ENCODE peak calls at places on chromosomes 4 and X, in four cellular contexts. H, K, G and T are unnamed samples.

GRCh38 chrX:850471-850916 is 219.9 kb downstream of the SHOX start:
- DNase-seq in G (no peak), K (no peak), H (peak), T (no peak)

GRCh38 chr4:92235741-92236140 is 68.0 kb upstream of the GRID2 start:
- DNase-seq in G (no peak), H (no peak), K (peak), T (no peak)

GRCh38 chr4:5045099-5045498 is 6.2 kb upstream of the STK32B start:
- DNase-seq in G (no peak), H (peak), K (no peak), T (no peak)

GRCh38 chr4:147017081-147017480 is 71.4 kb upstream of the TTC29 start:
- DNase-seq in K (no peak), H (peak), G (no peak), T (no peak)

GRCh38 chr4:9703391-9703790 is 78.0 kb upstream of the DRD5 start:
- DNase-seq in H (peak), G (no peak), K (no peak), T (peak)

GRCh38 chrX:150547511-150548115 is 20.8 kb upstream of the MTM1 start:
- DNase-seq in K (peak), H (peak), G (peak), T (no peak)

GRCh38 chr4:2712261-2712842 is 43.8 kb downstream of the TNIP2 start:
- DNase-seq in H (no peak), K (no peak), G (no peak), T (no peak)

GRCh38 chrX:75673468-75673867 is 111.6 kb downstream of the MAGEE2 start:
- DNase-seq in K (no peak), G (no peak), H (no peak), T (no peak)

GRCh38 chr4:76634239-76634638 is 199.2 kb downstream of the SHROOM3 start:
- DNase-seq in H (peak), K (peak), G (no peak), T (peak)

GRCh38 chr4:152780267-152780811 is 585 bp downstream of the ARFIP1 start:
- DNase-seq in G (no peak), H (peak), K (peak), T (peak)

GRCh38 chr4:152785639-152786517 is 6.1 kb downstream of the ARFIP1 start:
- DNase-seq in G (no peak), H (no peak), K (no peak), T (no peak)

GRCh38 chr4:152779513-152780266 is at the start of the genes ARFIP1 and TIGD4:
- DNase-seq in K (peak), H (peak), G (peak), T (peak)

GRCh38 chr4:152778656-152779512 is 646 bp downstream of the TIGD4 start:
- DNase-seq in H (peak), G (no peak), K (peak), T (peak)

DNA sequence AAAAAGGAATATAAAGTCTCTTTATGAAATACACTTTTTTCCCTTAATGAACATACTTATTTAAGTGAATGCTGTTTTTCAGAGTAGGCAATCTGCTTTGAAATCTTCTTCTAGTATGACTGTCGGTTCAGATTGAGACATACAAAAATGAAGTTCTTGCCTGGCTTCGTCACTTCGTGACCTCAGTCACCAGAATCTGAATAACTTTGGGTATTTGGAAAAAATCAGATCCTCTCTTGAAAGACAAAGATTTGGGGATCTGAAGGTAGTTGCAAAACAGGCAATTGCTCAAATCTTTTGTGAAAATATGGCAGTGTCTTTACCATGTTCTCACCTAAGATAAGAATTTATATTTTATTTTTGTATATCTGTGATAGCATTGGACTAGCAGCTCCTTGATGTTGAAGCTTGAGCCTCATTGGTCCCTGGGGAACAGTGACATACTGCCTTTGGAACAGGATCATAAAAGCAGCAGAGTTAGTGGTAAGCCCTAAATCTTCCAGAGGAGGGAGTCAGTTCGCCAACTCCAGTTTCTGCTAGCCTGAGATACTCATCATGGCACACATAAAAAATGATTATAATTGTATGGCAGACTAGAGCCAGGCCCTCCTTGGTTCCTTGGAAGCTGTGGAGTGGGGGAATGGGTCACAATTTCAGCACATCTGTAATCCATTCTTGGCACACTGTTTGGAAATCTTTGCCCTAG is 4.9 kb downstream of the ARFIP1 start:
- DNase-seq in H (peak), K (no peak), G (no peak), T (no peak)
- TF ChIP-seq CTCF in H (peak), K (no peak), G (peak), T (no peak)

GRCh38 chr4:6549445-6549844 is 25.5 kb upstream of the MAN2B2 start:
- DNase-seq in K (no peak), H (no peak), G (no peak), T (no peak)
- H3K27ac ChIP-seq in K (no peak), H (no peak), G (no peak), T (no peak)

GRCh38 chrX:115946059-115946458 is 224.5 kb upstream of the AGTR2 start:
- DNase-seq in K (no peak), G (no peak), H (no peak), T (no peak)

GRCh38 chrX:115949900-115950822 is 220.4 kb upstream of the AGTR2 start:
- DNase-seq in G (no peak), K (no peak), H (no peak), T (no peak)

GRCh38 chrX:115952417-115953092 is 218.0 kb upstream of the AGTR2 start:
- DNase-seq in K (no peak), G (no peak), H (no peak), T (no peak)

GRCh38 chrX:115948018-115948923 is 222.3 kb upstream of the AGTR2 start:
- DNase-seq in K (no peak), H (no peak), G (no peak), T (no peak)
- TF ChIP-seq CTCF in K (no peak), H (no peak), G (no peak), T (no peak)

GRCh38 chr4:48478273-48478672 is 4.9 kb upstream of the SLC10A4 start:
- DNase-seq in H (no peak), K (no peak), G (no peak), T (no peak)
- H3K27ac ChIP-seq in H (no peak), K (no peak), G (no peak), T (no peak)

GRCh38 chrX:2908125-2908685 is 20.9 kb downstream of the ARSD start:
- DNase-seq in H (no peak), K (no peak), G (no peak), T (no peak)

GRCh38 chrX:2910109-2910508 is 19.0 kb downstream of the ARSD start:
- DNase-seq in K (no peak), H (no peak), G (no peak), T (no peak)

GRCh38 chrX:2917767-2918166 is 11.4 kb downstream of the ARSD start:
- DNase-seq in H (no peak), K (no peak), G (no peak), T (no peak)

GRCh38 chrX:2907295-2907694 is 21.8 kb downstream of the ARSD start:
- DNase-seq in K (no peak), G (no peak), H (no peak), T (no peak)

GRCh38 chrX:2913118-2913517 is 16.0 kb downstream of the ARSD start:
- DNase-seq in H (no peak), G (no peak), K (no peak), T (no peak)
- TF ChIP-seq CTCF in H (peak), G (no peak), K (no peak), T (no peak)